ENCODE peak calls at places on chromosomes 6 and 20, in seven cellular contexts. One of them, this sample, is unnamed.

GRCh38 chr20:46088409-46089075 is 1.2 kb downstream of the NCOA5 start:
- DNase-seq in A549: peak
- DNase-seq in amniotic stem cell: no peak
- DNase-seq in head of caudate nucleus: no peak
- DNase-seq in activated naive CD4-positive, alpha-beta T cell: no peak
- DNase-seq in dorsolateral prefrontal cortex: no peak
- DNase-seq in germinal center: peak
- DNase-seq in this sample: no peak

GRCh38 chr20:25278636-25279361 is 30.9 kb downstream of the PYGB start:
- DNase-seq in A549: no peak
- DNase-seq in amniotic stem cell: no peak
- DNase-seq in head of caudate nucleus: no peak
- DNase-seq in activated naive CD4-positive, alpha-beta T cell: no peak
- DNase-seq in dorsolateral prefrontal cortex: peak
- DNase-seq in germinal center: no peak
- DNase-seq in this sample: no peak

GRCh38 chr6:128600397-128600951 is 80.1 kb upstream of the PTPRK start:
- DNase-seq in A549: peak
- DNase-seq in amniotic stem cell: peak
- DNase-seq in head of caudate nucleus: peak
- DNase-seq in activated naive CD4-positive, alpha-beta T cell: no peak
- DNase-seq in dorsolateral prefrontal cortex: no peak
- DNase-seq in germinal center: no peak
- DNase-seq in this sample: no peak

GRCh38 chr20:31746068-31746878 is 7.2 kb downstream of the TPX2 start:
- DNase-seq in A549: no peak
- DNase-seq in amniotic stem cell: no peak
- DNase-seq in head of caudate nucleus: no peak
- DNase-seq in activated naive CD4-positive, alpha-beta T cell: no peak
- DNase-seq in dorsolateral prefrontal cortex: no peak
- DNase-seq in germinal center: no peak
- DNase-seq in this sample: no peak

GRCh38 chr6:44298055-44298803 is 14.9 kb downstream of the AARS2 start:
- DNase-seq in A549: peak
- DNase-seq in amniotic stem cell: no peak
- DNase-seq in head of caudate nucleus: no peak
- DNase-seq in activated naive CD4-positive, alpha-beta T cell: no peak
- DNase-seq in dorsolateral prefrontal cortex: peak
- DNase-seq in germinal center: no peak
- DNase-seq in this sample: no peak

GRCh38 chr6:16320533-16321340 is 82.3 kb downstream of the GMPR start:
- DNase-seq in A549: no peak
- DNase-seq in amniotic stem cell: no peak
- DNase-seq in head of caudate nucleus: no peak
- DNase-seq in activated naive CD4-positive, alpha-beta T cell: no peak
- DNase-seq in dorsolateral prefrontal cortex: peak
- DNase-seq in germinal center: no peak
- DNase-seq in this sample: no peak

GRCh38 chr6:109230444-109230843 is 135.1 kb downstream of the CEP57L1 start:
- DNase-seq in A549: no peak
- DNase-seq in amniotic stem cell: no peak
- DNase-seq in head of caudate nucleus: no peak
- DNase-seq in activated naive CD4-positive, alpha-beta T cell: no peak
- DNase-seq in dorsolateral prefrontal cortex: no peak
- DNase-seq in germinal center: no peak
- DNase-seq in this sample: no peak

GRCh38 chr20:56630086-56630493 is 984 bp downstream of the TFAP2C start:
- DNase-seq in A549: peak
- DNase-seq in amniotic stem cell: peak
- DNase-seq in head of caudate nucleus: no peak
- DNase-seq in activated naive CD4-positive, alpha-beta T cell: no peak
- DNase-seq in dorsolateral prefrontal cortex: no peak
- DNase-seq in germinal center: peak
- DNase-seq in this sample: no peak

This sample was measured in GOT3.